ENCODE peak calls at places on chromosomes 2 and 18, in eight cellular contexts. Y is ovary, X is epithelial cell of proximal tubule, N is amygdala, V is left cardiac atrium, D is NCI-H2081, O is stromal cell of bone marrow, I is HEK293T. H is an unnamed sample.

GRCh38 chr2:188244383-188244782 is 47.3 kb upstream of the GULP1 start:
- DNase-seq in D (no peak), X (no peak), N (no peak), I (no peak), V (no peak), Y (no peak), O (no peak), H (no peak)

GRCh38 chr2:240800241-240800640 is 19.8 kb downstream of the KIF1A start:
- DNase-seq in O (no peak), Y (peak; percentile 36), I (no peak), V (no peak), X (no peak), D (no peak), N (peak; percentile 70), H (no peak)

GRCh38 chr2:114548151-114548550 is 105.7 kb downstream of the DPP10 start:
- DNase-seq in V (no peak), O (no peak), I (no peak), D (no peak), N (no peak), X (no peak), Y (no peak), H (no peak)

GRCh38 chr2:53970095-53970897 is 497 bp downstream of the PSME4 start:
- DNase-seq in I (peak; percentile 32), V (peak; percentile 43), Y (peak; percentile 36), N (no peak), X (no peak), D (no peak), O (no peak), H (no peak)

GRCh38 chr2:26735096-26735495 is 29.0 kb upstream of the SLC35F6 start:
- DNase-seq in I (no peak), O (peak; percentile 92), D (no peak), N (no peak), V (peak; percentile 61), Y (no peak), X (no peak), H (no peak)

GRCh38 chr2:68767996-68768395 is 33.4 kb downstream of the ARHGAP25 start:
- DNase-seq in N (no peak), X (no peak), V (no peak), D (no peak), Y (no peak), O (no peak), I (no peak), H (no peak)

GRCh38 chr2:96816127-96816835 is at the start of gene CNNM3:
- DNase-seq in Y (peak; percentile 96), X (no peak), V (peak; percentile 98), O (peak; percentile 85), N (peak; percentile 93), D (peak; percentile 95), I (peak; percentile 96), H (peak; percentile 97)

GRCh38 chr2:239820836-239821693 is 204.1 kb downstream of the NDUFA10 start:
- DNase-seq in I (no peak), O (no peak), V (peak; percentile 53), N (no peak), Y (no peak), D (no peak), X (no peak), H (no peak)

GRCh38 chr2:12741361-12741760 is 24.6 kb downstream of the TRIB2 start:
- DNase-seq in V (no peak), D (no peak), X (no peak), I (no peak), O (no peak), N (no peak), Y (no peak), H (no peak)

GRCh38 chr18:5196253-5197031 is 615 bp downstream of the AKAIN1 start:
- DNase-seq in N (no peak), O (no peak), Y (no peak), X (no peak), I (no peak), D (no peak), V (no peak), H (no peak)